ENCODE peak calls at places on chromosomes 16 and 17, in ten cellular contexts. A is retinal pigment epithelial cell; W is T-helper 2 cell; V is CD8-positive, alpha-beta T cell; Q is stimulated activated CD4-positive, alpha-beta T cell treated with anti-CD3 and anti-CD28 coated beads, Interleukin-12 subunit alpha, Interleukin-12 subunit beta, amount 100 ng/mL, for 4 hours; I is CD4-positive, alpha-beta T cell; B is NCI-H1105 treated with DMSO at 0.1 percent for 48 hours; Z is activated CD4-positive, alpha-beta T cell treated with anti-CD3 and anti-CD28 coated beads, Interleukin-2, amount 50 U/mL, for 4 hours; K is NT2/D1; C is NCI-H1436 treated with DMSO at 0.1 percent for 48 hours. J is an unnamed sample.

GRCh38 chr17:63332286-63332685 is 113.8 kb downstream of the CYB561 start:
- DNase-seq in Q (no peak), I (no peak), K (no peak), B (no peak), C (no peak), W (no peak), Z (no peak), V (no peak), A (no peak), J (peak; percentile 48)

GRCh38 chr17:82179946-82180475 is 32.6 kb downstream of the CCDC57 start:
- DNase-seq in B (no peak), A (no peak), V (no peak), C (no peak), Q (no peak), W (no peak), Z (no peak), K (no peak), I (no peak), J (no peak)

GRCh38 chr16:87740909-87741424 is 24.8 kb downstream of the KLHDC4 start:
- DNase-seq in I (no peak), V (no peak), Z (no peak), Q (no peak), A (no peak), K (no peak), B (no peak), C (no peak), W (no peak), J (peak; percentile 77)

GRCh38 chr17:4947411-4948165 is 742 bp downstream of the PFN1 start:
- DNase-seq in V (peak; percentile 86), Z (peak; percentile 51), B (peak; percentile 45), A (no peak), I (peak; percentile 78), Q (peak; percentile 69), W (peak; percentile 60), K (no peak), C (no peak), J (peak; percentile 58)

GRCh38 chr16:24516900-24517669 is 22.3 kb upstream of the RBBP6 start:
- DNase-seq in K (peak; percentile 86), C (no peak), W (peak; percentile 44), Z (peak; percentile 74), A (peak; percentile 55), I (peak; percentile 71), V (peak; percentile 79), B (peak; percentile 74), Q (peak; percentile 67), J (peak; percentile 69)

GRCh38 chr17:66272699-66273390 is 29.6 kb upstream of the PRKCA start:
- DNase-seq in I (no peak), Z (no peak), A (no peak), Q (no peak), B (no peak), V (no peak), W (no peak), C (no peak), K (no peak), J (peak; percentile 70)

GRCh38 chr17:74571894-74572293 is 4.6 kb upstream of the CD300H start:
- DNase-seq in V (no peak), W (no peak), Q (no peak), K (no peak), I (no peak), C (no peak), A (no peak), Z (no peak), B (no peak), J (no peak)

GRCh38 chr16:49559242-49559641 is 185.6 kb downstream of the C16orf78 start:
- DNase-seq in B (no peak), V (no peak), W (no peak), C (no peak), K (no peak), Q (no peak), Z (no peak), A (no peak), I (no peak), J (no peak)

GRCh38 chr16:56748191-56748590 is 18.3 kb downstream of the NUP93 start:
- DNase-seq in K (no peak), C (no peak), Q (no peak), B (no peak), Z (no peak), V (no peak), I (no peak), A (no peak), W (no peak), J (no peak)

GRCh38 chr16:75697571-75697970 is 3.7 kb downstream of the DUXB start:
- DNase-seq in K (no peak), C (no peak), A (no peak), I (no peak), W (no peak), B (no peak), Z (no peak), V (no peak), Q (no peak), J (no peak)